ENCODE peak calls at places on chromosomes 1 and 21, in nine cellular contexts. One of them, this sample, is unnamed.

GRCh38 chr1:65541161-65541560 is 120.7 kb downstream of the LEPR start:
- DNase-seq in H7: no peak
- DNase-seq in NCI-H1105: no peak
- DNase-seq in KG1: no peak
- DNase-seq in HL-60: no peak
- DNase-seq in NCI-H1694 treated with DMSO at 0.1 percent for 48 hours: no peak
- DNase-seq in HTR-8/SVneo: no peak
- DNase-seq in stimulated activated CD4-positive, alpha-beta T cell treated with anti-CD3 and anti-CD28 coated beads, Interleukin-1b, Interleukin-23, amount 100 ng/mL, for 4 hours: no peak
- DNase-seq in NCI-H748 treated with DMSO at 0.1 percent for 48 hours: no peak
- DNase-seq in this sample: no peak

GRCh38 chr1:158969166-158969565 is 37.8 kb downstream of the PYHIN1 start:
- DNase-seq in stimulated activated CD4-positive, alpha-beta T cell treated with anti-CD3 and anti-CD28 coated beads, Interleukin-1b, Interleukin-23, amount 100 ng/mL, for 4 hours: no peak
- DNase-seq in HL-60: no peak
- DNase-seq in KG1: no peak
- DNase-seq in H7: no peak
- DNase-seq in NCI-H1694 treated with DMSO at 0.1 percent for 48 hours: no peak
- DNase-seq in NCI-H748 treated with DMSO at 0.1 percent for 48 hours: no peak
- DNase-seq in HTR-8/SVneo: no peak
- DNase-seq in NCI-H1105: no peak
- DNase-seq in this sample: no peak

GRCh38 chr1:234212764-234213406 is 160.4 kb upstream of the COA6 start:
- DNase-seq in NCI-H748 treated with DMSO at 0.1 percent for 48 hours: peak
- DNase-seq in NCI-H1694 treated with DMSO at 0.1 percent for 48 hours: peak
- DNase-seq in HTR-8/SVneo: peak
- DNase-seq in NCI-H1105: peak
- DNase-seq in stimulated activated CD4-positive, alpha-beta T cell treated with anti-CD3 and anti-CD28 coated beads, Interleukin-1b, Interleukin-23, amount 100 ng/mL, for 4 hours: no peak
- DNase-seq in HL-60: peak
- DNase-seq in KG1: no peak
- DNase-seq in H7: peak
- DNase-seq in this sample: no peak

GRCh38 chr1:227958617-227959324 is 11.0 kb upstream of the WNT9A start:
- DNase-seq in HTR-8/SVneo: no peak
- DNase-seq in H7: no peak
- DNase-seq in HL-60: no peak
- DNase-seq in KG1: no peak
- DNase-seq in NCI-H748 treated with DMSO at 0.1 percent for 48 hours: no peak
- DNase-seq in NCI-H1105: no peak
- DNase-seq in stimulated activated CD4-positive, alpha-beta T cell treated with anti-CD3 and anti-CD28 coated beads, Interleukin-1b, Interleukin-23, amount 100 ng/mL, for 4 hours: no peak
- DNase-seq in NCI-H1694 treated with DMSO at 0.1 percent for 48 hours: no peak
- DNase-seq in this sample: no peak

GRCh38 chr1:105137543-105138444 is 1388.1 kb downstream of the AMY1C start:
- DNase-seq in HTR-8/SVneo: no peak
- DNase-seq in stimulated activated CD4-positive, alpha-beta T cell treated with anti-CD3 and anti-CD28 coated beads, Interleukin-1b, Interleukin-23, amount 100 ng/mL, for 4 hours: no peak
- DNase-seq in H7: peak
- DNase-seq in NCI-H1694 treated with DMSO at 0.1 percent for 48 hours: peak
- DNase-seq in NCI-H748 treated with DMSO at 0.1 percent for 48 hours: no peak
- DNase-seq in NCI-H1105: no peak
- DNase-seq in KG1: no peak
- DNase-seq in HL-60: peak
- DNase-seq in this sample: no peak

GRCh38 chr1:43621861-43622260 is 28.1 kb upstream of the KDM4A start:
- DNase-seq in stimulated activated CD4-positive, alpha-beta T cell treated with anti-CD3 and anti-CD28 coated beads, Interleukin-1b, Interleukin-23, amount 100 ng/mL, for 4 hours: no peak
- DNase-seq in HTR-8/SVneo: no peak
- DNase-seq in HL-60: no peak
- DNase-seq in NCI-H1694 treated with DMSO at 0.1 percent for 48 hours: no peak
- DNase-seq in KG1: no peak
- DNase-seq in H7: peak
- DNase-seq in NCI-H1105: no peak
- DNase-seq in NCI-H748 treated with DMSO at 0.1 percent for 48 hours: no peak
- DNase-seq in this sample: no peak

GRCh38 chr21:32648165-32648564 is 36.0 kb upstream of the CFAP298 start:
- DNase-seq in NCI-H748 treated with DMSO at 0.1 percent for 48 hours: no peak
- DNase-seq in NCI-H1694 treated with DMSO at 0.1 percent for 48 hours: no peak
- DNase-seq in HTR-8/SVneo: no peak
- DNase-seq in H7: no peak
- DNase-seq in HL-60: no peak
- DNase-seq in stimulated activated CD4-positive, alpha-beta T cell treated with anti-CD3 and anti-CD28 coated beads, Interleukin-1b, Interleukin-23, amount 100 ng/mL, for 4 hours: no peak
- DNase-seq in KG1: no peak
- DNase-seq in NCI-H1105: no peak
- DNase-seq in this sample: no peak

GRCh38 chr1:51729824-51730284 is 113.0 kb downstream of the OSBPL9 start:
- DNase-seq in NCI-H748 treated with DMSO at 0.1 percent for 48 hours: no peak
- DNase-seq in NCI-H1105: peak
- DNase-seq in HTR-8/SVneo: peak
- DNase-seq in stimulated activated CD4-positive, alpha-beta T cell treated with anti-CD3 and anti-CD28 coated beads, Interleukin-1b, Interleukin-23, amount 100 ng/mL, for 4 hours: no peak
- DNase-seq in KG1: no peak
- DNase-seq in HL-60: no peak
- DNase-seq in NCI-H1694 treated with DMSO at 0.1 percent for 48 hours: no peak
- DNase-seq in H7: no peak
- DNase-seq in this sample: no peak

GRCh38 chr1:941588-942383 is 17.3 kb downstream of the NOC2L start:
- DNase-seq in NCI-H1105: peak
- DNase-seq in HTR-8/SVneo: no peak
- DNase-seq in NCI-H1694 treated with DMSO at 0.1 percent for 48 hours: peak
- DNase-seq in H7: peak
- DNase-seq in stimulated activated CD4-positive, alpha-beta T cell treated with anti-CD3 and anti-CD28 coated beads, Interleukin-1b, Interleukin-23, amount 100 ng/mL, for 4 hours: no peak
- DNase-seq in HL-60: peak
- DNase-seq in KG1: no peak
- DNase-seq in NCI-H748 treated with DMSO at 0.1 percent for 48 hours: peak
- DNase-seq in this sample: peak

GRCh38 chr1:161946071-161946987 is 77.3 kb downstream of the OLFML2B start:
- DNase-seq in HTR-8/SVneo: no peak
- DNase-seq in KG1: no peak
- DNase-seq in NCI-H748 treated with DMSO at 0.1 percent for 48 hours: no peak
- DNase-seq in NCI-H1105: no peak
- DNase-seq in stimulated activated CD4-positive, alpha-beta T cell treated with anti-CD3 and anti-CD28 coated beads, Interleukin-1b, Interleukin-23, amount 100 ng/mL, for 4 hours: no peak
- DNase-seq in H7: no peak
- DNase-seq in HL-60: no peak
- DNase-seq in NCI-H1694 treated with DMSO at 0.1 percent for 48 hours: no peak
- DNase-seq in this sample: no peak

This sample was measured in heart right ventricle.